ENCODE peak calls at places on chromosomes 1 and 21, in five cellular contexts. One of them, this sample, is unnamed.

GRCh38 chr21:18832950-18833349 is 429.4 kb upstream of the TMPRSS15 start:
- ATAC-seq in GM12878: no peak
- ATAC-seq in K562: no peak
- ATAC-seq in upper lobe of left lung: no peak
- ATAC-seq in HepG2: no peak
- ATAC-seq in this sample: no peak

GRCh38 chr1:147504801-147505303 is 36.4 kb upstream of the BCL9 start:
- ATAC-seq in GM12878: no peak
- ATAC-seq in HepG2: peak
- ATAC-seq in K562: peak
- ATAC-seq in upper lobe of left lung: no peak
- ATAC-seq in this sample: peak

GRCh38 chr1:59730302-59730701 is 84.4 kb upstream of the HOOK1 start:
- ATAC-seq in GM12878: no peak
- ATAC-seq in K562: peak
- ATAC-seq in upper lobe of left lung: no peak
- ATAC-seq in HepG2: no peak
- ATAC-seq in this sample: no peak

GRCh38 chr1:174077755-174078490 is 55.8 kb upstream of the RC3H1 start:
- ATAC-seq in K562: peak
- ATAC-seq in upper lobe of left lung: no peak
- ATAC-seq in HepG2: peak
- ATAC-seq in GM12878: peak
- ATAC-seq in this sample: no peak

GRCh38 chr1:8389962-8390535 is 72.1 kb downstream of the SLC45A1 start:
- ATAC-seq in K562: no peak
- ATAC-seq in upper lobe of left lung: no peak
- ATAC-seq in HepG2: no peak
- ATAC-seq in GM12878: no peak
- ATAC-seq in this sample: no peak

GRCh38 chr1:154440031-154440430 is 34.9 kb downstream of the IL6R start:
- ATAC-seq in GM12878: peak
- ATAC-seq in HepG2: no peak
- ATAC-seq in K562: no peak
- ATAC-seq in upper lobe of left lung: no peak
- ATAC-seq in this sample: no peak

GRCh38 chr1:108149796-108150467 is 50.2 kb downstream of the SLC25A24 start:
- ATAC-seq in HepG2: no peak
- ATAC-seq in K562: no peak
- ATAC-seq in GM12878: no peak
- ATAC-seq in upper lobe of left lung: no peak
- ATAC-seq in this sample: no peak

GRCh38 chr1:48019714-48020315 is 22.6 kb upstream of the TRABD2B start:
- ATAC-seq in upper lobe of left lung: peak
- ATAC-seq in HepG2: no peak
- ATAC-seq in GM12878: no peak
- ATAC-seq in K562: no peak
- ATAC-seq in this sample: peak

GRCh38 chr1:24898909-24899439 is 31.1 kb downstream of the RUNX3 start:
- ATAC-seq in upper lobe of left lung: no peak
- ATAC-seq in GM12878: peak
- ATAC-seq in K562: no peak
- ATAC-seq in HepG2: no peak
- ATAC-seq in this sample: no peak

GRCh38 chr1:92563457-92564216 is 76.9 kb upstream of the GFI1 start:
- ATAC-seq in HepG2: no peak
- ATAC-seq in upper lobe of left lung: no peak
- ATAC-seq in K562: no peak
- ATAC-seq in GM12878: peak
- ATAC-seq in this sample: no peak

GRCh38 chr1:63813829-63814277 is 40.0 kb downstream of the ROR1 start:
- ATAC-seq in GM12878: peak
- ATAC-seq in HepG2: no peak
- ATAC-seq in upper lobe of left lung: no peak
- ATAC-seq in K562: no peak
- ATAC-seq in this sample: no peak

GRCh38 chr1:13587256-13588030 is 3.8 kb downstream of the PDPN start:
- ATAC-seq in K562: no peak
- ATAC-seq in GM12878: no peak
- ATAC-seq in upper lobe of left lung: peak
- ATAC-seq in HepG2: no peak
- ATAC-seq in this sample: no peak

GRCh38 chr1:203362561-203363055 is 11.7 kb upstream of the FMOD start:
- ATAC-seq in HepG2: no peak
- ATAC-seq in GM12878: no peak
- ATAC-seq in K562: no peak
- ATAC-seq in upper lobe of left lung: no peak
- ATAC-seq in this sample: no peak

GRCh38 chr1:18139198-18139981 is 31.8 kb downstream of the IGSF21 start:
- ATAC-seq in HepG2: no peak
- ATAC-seq in upper lobe of left lung: no peak
- ATAC-seq in GM12878: no peak
- ATAC-seq in K562: peak
- ATAC-seq in this sample: no peak

GRCh38 chr1:29162476-29163138 is 19.1 kb downstream of the SRSF4 start:
- ATAC-seq in K562: peak
- ATAC-seq in upper lobe of left lung: no peak
- ATAC-seq in HepG2: no peak
- ATAC-seq in GM12878: no peak
- ATAC-seq in this sample: peak

GRCh38 chr1:109392788-109393580 is 4.7 kb downstream of the SORT1 start:
- ATAC-seq in upper lobe of left lung: peak
- ATAC-seq in HepG2: peak
- ATAC-seq in GM12878: peak
- ATAC-seq in K562: peak
- ATAC-seq in this sample: peak

GRCh38 chr1:186849271-186849671 is 20.5 kb downstream of the PLA2G4A start:
- ATAC-seq in GM12878: peak
- ATAC-seq in K562: no peak
- ATAC-seq in HepG2: no peak
- ATAC-seq in upper lobe of left lung: no peak
- ATAC-seq in this sample: no peak

GRCh38 chr1:186845581-186846210 is 16.9 kb downstream of the PLA2G4A start:
- ATAC-seq in K562: no peak
- ATAC-seq in GM12878: no peak
- ATAC-seq in upper lobe of left lung: no peak
- ATAC-seq in HepG2: no peak
- ATAC-seq in this sample: no peak

GRCh38 chr1:186849824-186850223 is 21.1 kb downstream of the PLA2G4A start:
- ATAC-seq in upper lobe of left lung: no peak
- ATAC-seq in HepG2: no peak
- ATAC-seq in K562: no peak
- ATAC-seq in GM12878: peak
- ATAC-seq in this sample: no peak

GRCh38 chr1:186843931-186844330 is 15.2 kb downstream of the PLA2G4A start:
- ATAC-seq in K562: no peak
- ATAC-seq in HepG2: no peak
- ATAC-seq in upper lobe of left lung: no peak
- ATAC-seq in GM12878: no peak
- ATAC-seq in this sample: no peak

GRCh38 chr1:186848509-186849130 is 19.9 kb downstream of the PLA2G4A start:
- ATAC-seq in upper lobe of left lung: no peak
- ATAC-seq in K562: no peak
- ATAC-seq in HepG2: no peak
- ATAC-seq in GM12878: no peak
- ATAC-seq in this sample: no peak
- TF ChIP-seq EP300 in upper lobe of left lung: no peak
- TF ChIP-seq EP300 in K562: no peak
- TF ChIP-seq EP300 in HepG2: no peak
- TF ChIP-seq EP300 in GM12878: no peak
- TF ChIP-seq EP300 in this sample: no peak

DNA sequence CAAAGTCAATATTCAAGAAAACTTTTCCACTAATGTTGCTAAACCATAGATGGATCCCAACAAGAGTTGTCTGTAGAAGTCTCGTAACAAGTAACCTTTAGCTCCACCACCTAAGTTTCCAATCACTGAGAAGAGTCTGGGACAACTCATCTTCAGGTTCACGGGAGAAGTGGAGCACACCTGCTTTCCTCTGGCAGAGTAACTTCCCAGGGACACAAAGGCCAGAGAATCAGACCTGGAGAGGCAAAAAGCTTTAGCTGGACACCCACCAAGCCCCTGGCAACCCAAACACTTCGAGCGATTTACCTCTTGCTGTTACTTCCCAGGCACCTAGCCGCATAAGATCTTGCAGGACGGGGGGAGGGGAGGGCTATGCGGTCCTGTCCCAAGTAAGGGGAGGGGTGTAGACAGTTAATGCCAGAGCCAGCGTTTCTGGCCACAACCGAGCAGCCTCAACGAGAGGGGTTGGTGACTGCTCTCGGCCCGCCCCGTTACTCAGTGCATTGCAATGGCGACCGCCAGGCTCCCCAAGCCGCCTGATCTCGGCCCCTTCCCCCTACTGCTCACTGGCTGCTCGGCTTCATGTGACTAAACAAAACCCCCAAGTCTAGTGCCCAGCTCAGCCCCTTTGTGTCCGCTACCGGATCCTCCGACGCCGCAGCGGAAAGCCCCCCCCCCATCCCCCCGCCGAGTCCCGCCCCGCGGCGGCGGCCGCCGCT is 709 bp downstream of the ZNF644 start:
- ATAC-seq in K562: peak
- ATAC-seq in upper lobe of left lung: peak
- ATAC-seq in HepG2: peak
- ATAC-seq in GM12878: peak
- ATAC-seq in this sample: peak
- TF ChIP-seq POLR2A in K562: no peak
- TF ChIP-seq POLR2A in upper lobe of left lung: no peak
- TF ChIP-seq POLR2A in HepG2: peak
- TF ChIP-seq POLR2A in GM12878: peak
- TF ChIP-seq POLR2A in this sample: no peak

DNA sequence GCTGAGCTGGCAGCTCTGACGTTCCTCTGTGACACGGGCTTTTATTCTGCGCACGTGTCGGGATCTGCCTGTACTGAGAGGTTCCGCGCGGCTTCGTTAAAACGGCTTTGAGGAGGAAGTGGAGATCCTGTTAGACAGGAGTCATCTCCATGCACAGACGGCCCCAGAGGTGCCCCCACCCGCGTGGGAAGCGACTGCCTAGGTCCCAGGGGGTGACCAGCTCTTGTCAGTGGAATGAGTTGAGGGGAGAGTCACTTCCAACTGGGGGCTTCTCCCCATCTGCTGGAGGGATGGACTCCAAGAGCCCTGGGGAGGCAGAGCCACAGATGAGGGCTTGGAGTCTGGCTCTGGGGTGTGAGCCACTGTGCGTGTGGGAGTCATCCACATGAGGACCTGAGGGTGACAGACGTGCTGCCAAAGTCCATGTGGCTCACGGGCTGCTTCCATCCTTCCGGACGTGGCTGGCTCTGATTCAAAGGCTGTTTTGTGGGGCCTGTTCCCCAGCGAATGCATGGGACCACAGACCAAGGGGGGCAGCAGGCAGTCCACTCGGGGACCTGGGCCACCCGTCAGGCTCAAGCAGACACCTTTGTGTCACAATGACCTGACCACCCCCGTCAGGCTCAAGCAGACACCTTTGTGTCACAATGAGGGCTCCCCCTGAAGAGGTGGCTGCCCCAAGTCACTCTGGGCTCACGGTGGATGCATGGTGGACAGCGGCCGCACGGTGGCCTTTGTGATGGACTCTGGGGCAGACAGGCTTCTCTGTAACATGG is 26.8 kb downstream of the PTTG1IP start:
- ATAC-seq in HepG2: peak
- ATAC-seq in GM12878: peak
- ATAC-seq in upper lobe of left lung: peak
- ATAC-seq in K562: peak
- ATAC-seq in this sample: peak
- TF ChIP-seq POLR2AphosphoS5 in HepG2: no peak
- TF ChIP-seq POLR2AphosphoS5 in GM12878: no peak
- TF ChIP-seq POLR2AphosphoS5 in upper lobe of left lung: no peak
- TF ChIP-seq POLR2AphosphoS5 in K562: no peak
- TF ChIP-seq POLR2AphosphoS5 in this sample: no peak

GRCh38 chr1:235090406-235091069 is 38.1 kb downstream of the TOMM20 start:
- ATAC-seq in HepG2: peak
- ATAC-seq in upper lobe of left lung: no peak
- ATAC-seq in K562: peak
- ATAC-seq in GM12878: no peak
- ATAC-seq in this sample: peak
- TF ChIP-seq EP300 in HepG2: no peak
- TF ChIP-seq EP300 in upper lobe of left lung: no peak
- TF ChIP-seq EP300 in K562: peak
- TF ChIP-seq EP300 in GM12878: no peak
- TF ChIP-seq EP300 in this sample: no peak

GRCh38 chr1:167090289-167090942 is at the start of gene GPA33:
- ATAC-seq in K562: no peak
- ATAC-seq in HepG2: no peak
- ATAC-seq in GM12878: peak
- ATAC-seq in upper lobe of left lung: peak
- ATAC-seq in this sample: peak
- TF ChIP-seq POLR2A in K562: no peak
- TF ChIP-seq POLR2A in HepG2: no peak
- TF ChIP-seq POLR2A in GM12878: no peak
- TF ChIP-seq POLR2A in upper lobe of left lung: no peak
- TF ChIP-seq POLR2A in this sample: no peak

GRCh38 chr1:114756949-114757454 is 782 bp downstream of the CSDE1 start:
- ATAC-seq in GM12878: peak
- ATAC-seq in HepG2: peak
- ATAC-seq in upper lobe of left lung: peak
- ATAC-seq in K562: peak
- ATAC-seq in this sample: no peak
- TF ChIP-seq POLR2AphosphoS5 in GM12878: no peak
- TF ChIP-seq POLR2AphosphoS5 in HepG2: no peak
- TF ChIP-seq POLR2AphosphoS5 in upper lobe of left lung: no peak
- TF ChIP-seq POLR2AphosphoS5 in K562: no peak
- TF ChIP-seq POLR2AphosphoS5 in this sample: no peak

GRCh38 chr1:168636642-168637111 is 60.3 kb downstream of the XCL1 start:
- ATAC-seq in GM12878: no peak
- ATAC-seq in upper lobe of left lung: peak
- ATAC-seq in HepG2: no peak
- ATAC-seq in K562: peak
- ATAC-seq in this sample: peak
- TF ChIP-seq EP300 in GM12878: no peak
- TF ChIP-seq EP300 in upper lobe of left lung: peak
- TF ChIP-seq EP300 in HepG2: no peak
- TF ChIP-seq EP300 in K562: no peak
- TF ChIP-seq EP300 in this sample: peak

This sample was measured in gastroesophageal sphincter.